ENCODE peak calls at places on chromosomes 6 and 20, in nine cellular contexts. R is NCI-H1092; E is dorsolateral prefrontal cortex; N is skeletal muscle cell; O is stimulated activated CD4-positive, alpha-beta T cell treated with anti-CD3 and anti-CD28 coated beads, Interleukin-2, amount 100 ng/mL, for 48 hours; H is SHP77 treated with DMSO at 0.1 percent for 48 hours; J is AG08395; Y is Right ventricle myocardium superior; D is NCI-H1105. L is an unnamed sample.

GRCh38 chr6:47428746-47429664 is 48.6 kb upstream of the CD2AP start:
- DNase-seq in Y (no peak), H (no peak), N (no peak), D (no peak), R (no peak), J (no peak), O (no peak), E (no peak), L (no peak)

GRCh38 chr20:12171927-12172581 is 254.4 kb downstream of the BTBD3 start:
- DNase-seq in J (peak; percentile 79), Y (no peak), E (no peak), D (peak; percentile 86), H (peak; percentile 79), N (peak; percentile 74), O (no peak), R (peak; percentile 70), L (no peak)

GRCh38 chr6:35160642-35161041 is 19.5 kb upstream of the TCP11 start:
- DNase-seq in H (no peak), J (no peak), N (no peak), E (no peak), D (peak; percentile 25), O (no peak), R (no peak), Y (no peak), L (no peak)

GRCh38 chr6:134593442-134593841 is 275.5 kb upstream of the SGK1 start:
- DNase-seq in N (no peak), O (no peak), R (no peak), Y (no peak), E (no peak), J (no peak), D (no peak), H (peak; percentile 86), L (peak; percentile 48)

GRCh38 chr20:64766-65322 is 22.6 kb upstream of the DEFB125 start:
- DNase-seq in Y (no peak), H (no peak), O (no peak), R (no peak), E (no peak), N (no peak), D (no peak), J (no peak), L (no peak)

GRCh38 chr20:50151034-50151743 is 2.3 kb downstream of the PEDS1 start:
- DNase-seq in O (no peak), Y (no peak), E (no peak), R (no peak), H (no peak), J (no peak), N (no peak), D (no peak), L (peak; percentile 87)

GRCh38 chr6:145276746-145277145 is 458.6 kb downstream of the EPM2A start:
- DNase-seq in H (no peak), E (no peak), N (no peak), D (no peak), O (no peak), Y (no peak), R (no peak), J (peak; percentile 55), L (no peak)

GRCh38 chr6:18551228-18551627 is 164.1 kb downstream of the RNF144B start:
- DNase-seq in D (no peak), R (no peak), O (no peak), Y (no peak), N (peak; percentile 25), E (no peak), J (peak; percentile 66), H (no peak), L (peak; percentile 77)

GRCh38 chr6:33066917-33067521 is 6.4 kb downstream of the HLA-DPA1 start:
- DNase-seq in O (no peak), H (no peak), Y (no peak), R (no peak), J (no peak), E (no peak), D (no peak), N (no peak), L (no peak)

GRCh38 chr20:37575884-37576283 is 48.2 kb upstream of the BLCAP start:
- DNase-seq in N (no peak), E (no peak), R (no peak), H (no peak), O (no peak), D (no peak), Y (no peak), J (no peak), L (no peak)

GRCh38 chr6:169976301-169977081 is 225.1 kb downstream of the ERMARD start:
- DNase-seq in Y (peak; percentile 22), D (no peak), H (no peak), N (no peak), R (no peak), E (peak; percentile 18), O (no peak), J (no peak), L (peak; percentile 94)

GRCh38 chr6:160174681-160175080 is 53.1 kb downstream of the SLC22A1 start:
- DNase-seq in Y (no peak), N (no peak), H (no peak), D (no peak), O (no peak), J (no peak), E (no peak), R (no peak), L (no peak)